ENCODE peak calls at places on chromosomes 2 and 18, in seven cellular contexts. One of them, this sample, is unnamed.
A peak's percentile ranks its signal among the peaks of the same experiment; 100 is the strongest.

GRCh38 chr18:78430171-78430857 is 549.3 kb upstream of the SALL3 start:
- DNase-seq in heart left ventricle: no peak
- DNase-seq in GM12864: no peak
- DNase-seq in CD14-positive monocyte: no peak
- DNase-seq in RWPE1: no peak
- DNase-seq in NB4: no peak
- DNase-seq in HFF-Myc: no peak
- DNase-seq in this sample: no peak

GRCh38 chr18:63336366-63337099 is 17.0 kb upstream of the BCL2 start:
- DNase-seq in heart left ventricle: no peak
- DNase-seq in GM12864: no peak
- DNase-seq in CD14-positive monocyte: no peak
- DNase-seq in RWPE1: peak; percentile 76
- DNase-seq in NB4: no peak
- DNase-seq in HFF-Myc: peak; percentile 77
- DNase-seq in this sample: no peak

GRCh38 chr2:27811768-27812167 is 40.2 kb downstream of the MRPL33 start:
- DNase-seq in heart left ventricle: no peak
- DNase-seq in GM12864: no peak
- DNase-seq in CD14-positive monocyte: no peak
- DNase-seq in RWPE1: no peak
- DNase-seq in NB4: no peak
- DNase-seq in HFF-Myc: no peak
- DNase-seq in this sample: no peak

GRCh38 chr2:98465456-98466201 is 21.0 kb downstream of the INPP4A start:
- DNase-seq in heart left ventricle: peak; percentile 81
- DNase-seq in GM12864: peak; percentile 90
- DNase-seq in CD14-positive monocyte: peak; percentile 46
- DNase-seq in RWPE1: no peak
- DNase-seq in NB4: peak; percentile 96
- DNase-seq in HFF-Myc: peak; percentile 55
- DNase-seq in this sample: no peak

GRCh38 chr2:145350011-145350410 is 830.1 kb upstream of the ZEB2 start:
- DNase-seq in heart left ventricle: no peak
- DNase-seq in GM12864: no peak
- DNase-seq in CD14-positive monocyte: no peak
- DNase-seq in RWPE1: peak; percentile 1
- DNase-seq in NB4: no peak
- DNase-seq in HFF-Myc: no peak
- DNase-seq in this sample: no peak

GRCh38 chr2:66201242-66201641 is 233.7 kb upstream of the MEIS1 start:
- DNase-seq in heart left ventricle: no peak
- DNase-seq in GM12864: no peak
- DNase-seq in CD14-positive monocyte: no peak
- DNase-seq in RWPE1: no peak
- DNase-seq in NB4: no peak
- DNase-seq in HFF-Myc: no peak
- DNase-seq in this sample: no peak

GRCh38 chr2:25310690-25310964 is 31.1 kb downstream of the DNMT3A start:
- DNase-seq in heart left ventricle: no peak
- DNase-seq in GM12864: no peak
- DNase-seq in CD14-positive monocyte: no peak
- DNase-seq in RWPE1: no peak
- DNase-seq in NB4: no peak
- DNase-seq in HFF-Myc: no peak
- DNase-seq in this sample: no peak

GRCh38 chr18:61887838-61888237 is 5.0 kb downstream of the RNF152 start:
- DNase-seq in heart left ventricle: no peak
- DNase-seq in GM12864: no peak
- DNase-seq in CD14-positive monocyte: no peak
- DNase-seq in RWPE1: no peak
- DNase-seq in NB4: no peak
- DNase-seq in HFF-Myc: no peak
- DNase-seq in this sample: no peak

GRCh38 chr2:56047136-56047535 is 123.6 kb upstream of the EFEMP1 start:
- DNase-seq in heart left ventricle: no peak
- DNase-seq in GM12864: no peak
- DNase-seq in CD14-positive monocyte: no peak
- DNase-seq in RWPE1: no peak
- DNase-seq in NB4: no peak
- DNase-seq in HFF-Myc: no peak
- DNase-seq in this sample: no peak

GRCh38 chr2:71898851-71899681 is 248.6 kb downstream of the CYP26B1 start:
- DNase-seq in heart left ventricle: no peak
- DNase-seq in GM12864: no peak
- DNase-seq in CD14-positive monocyte: no peak
- DNase-seq in RWPE1: no peak
- DNase-seq in NB4: no peak
- DNase-seq in HFF-Myc: no peak
- DNase-seq in this sample: no peak

GRCh38 chr2:28751956-28752607 is 452 bp downstream of the PPP1CB start:
- DNase-seq in heart left ventricle: peak; percentile 30
- DNase-seq in GM12864: no peak
- DNase-seq in CD14-positive monocyte: no peak
- DNase-seq in RWPE1: no peak
- DNase-seq in NB4: peak; percentile 44
- DNase-seq in HFF-Myc: no peak
- DNase-seq in this sample: no peak

GRCh38 chr2:39379643-39380524 is 57.2 kb downstream of the MAP4K3 start:
- DNase-seq in heart left ventricle: no peak
- DNase-seq in GM12864: peak; percentile 19
- DNase-seq in CD14-positive monocyte: no peak
- DNase-seq in RWPE1: peak; percentile 8
- DNase-seq in NB4: peak; percentile 61
- DNase-seq in HFF-Myc: peak; percentile 41
- DNase-seq in this sample: no peak

GRCh38 chr2:216517447-216517846 is 18.8 kb downstream of the RPL37A start:
- DNase-seq in heart left ventricle: no peak
- DNase-seq in GM12864: no peak
- DNase-seq in CD14-positive monocyte: no peak
- DNase-seq in RWPE1: no peak
- DNase-seq in NB4: no peak
- DNase-seq in HFF-Myc: no peak
- DNase-seq in this sample: no peak

GRCh38 chr2:169670215-169670651 is 24.0 kb downstream of the CFAP210 start:
- DNase-seq in heart left ventricle: no peak
- DNase-seq in GM12864: no peak
- DNase-seq in CD14-positive monocyte: no peak
- DNase-seq in RWPE1: peak; percentile 5
- DNase-seq in NB4: no peak
- DNase-seq in HFF-Myc: no peak
- DNase-seq in this sample: no peak

GRCh38 chr2:233964581-233964980 is 47.4 kb downstream of the TRPM8 start:
- DNase-seq in heart left ventricle: no peak
- DNase-seq in GM12864: no peak
- DNase-seq in CD14-positive monocyte: no peak
- DNase-seq in RWPE1: no peak
- DNase-seq in NB4: no peak
- DNase-seq in HFF-Myc: no peak
- DNase-seq in this sample: no peak

GRCh38 chr2:240105982-240106381 is 30.1 kb downstream of the COPS9 start:
- DNase-seq in heart left ventricle: no peak
- DNase-seq in GM12864: no peak
- DNase-seq in CD14-positive monocyte: no peak
- DNase-seq in RWPE1: no peak
- DNase-seq in NB4: no peak
- DNase-seq in HFF-Myc: no peak
- DNase-seq in this sample: peak; percentile 58

GRCh38 chr2:55581435-55581834 is 36.0 kb downstream of the PPP4R3B start:
- DNase-seq in heart left ventricle: no peak
- DNase-seq in GM12864: no peak
- DNase-seq in CD14-positive monocyte: no peak
- DNase-seq in RWPE1: no peak
- DNase-seq in NB4: peak; percentile 38
- DNase-seq in HFF-Myc: no peak
- DNase-seq in this sample: no peak

GRCh38 chr18:23453657-23454011 is 547 bp downstream of the RIOK3 start:
- DNase-seq in heart left ventricle: no peak
- DNase-seq in GM12864: no peak
- DNase-seq in CD14-positive monocyte: no peak
- DNase-seq in RWPE1: peak; percentile 78
- DNase-seq in NB4: peak; percentile 46
- DNase-seq in HFF-Myc: no peak
- DNase-seq in this sample: no peak

GRCh38 chr18:74222710-74223497 is 68.9 kb downstream of the CYB5A start:
- DNase-seq in heart left ventricle: no peak
- DNase-seq in GM12864: no peak
- DNase-seq in CD14-positive monocyte: no peak
- DNase-seq in RWPE1: no peak
- DNase-seq in NB4: no peak
- DNase-seq in HFF-Myc: no peak
- DNase-seq in this sample: no peak

GRCh38 chr18:2981212-2981728 is 31.7 kb downstream of the LPIN2 start:
- DNase-seq in heart left ventricle: no peak
- DNase-seq in GM12864: no peak
- DNase-seq in CD14-positive monocyte: no peak
- DNase-seq in RWPE1: peak; percentile 45
- DNase-seq in NB4: no peak
- DNase-seq in HFF-Myc: peak; percentile 92
- DNase-seq in this sample: no peak

GRCh38 chr2:237256845-237257244 is 157.1 kb downstream of the COL6A3 start:
- DNase-seq in heart left ventricle: peak; percentile 62
- DNase-seq in GM12864: no peak
- DNase-seq in CD14-positive monocyte: no peak
- DNase-seq in RWPE1: no peak
- DNase-seq in NB4: no peak
- DNase-seq in HFF-Myc: no peak
- DNase-seq in this sample: no peak

GRCh38 chr2:120552800-120553471 is 182.7 kb upstream of the GLI2 start:
- DNase-seq in heart left ventricle: peak; percentile 95
- DNase-seq in GM12864: no peak
- DNase-seq in CD14-positive monocyte: no peak
- DNase-seq in RWPE1: peak; percentile 86
- DNase-seq in NB4: peak; percentile 53
- DNase-seq in HFF-Myc: no peak
- DNase-seq in this sample: peak; percentile 77

GRCh38 chr18:13638684-13639083 is 87.7 kb downstream of the FAM210A start:
- DNase-seq in heart left ventricle: no peak
- DNase-seq in GM12864: no peak
- DNase-seq in CD14-positive monocyte: no peak
- DNase-seq in RWPE1: no peak
- DNase-seq in NB4: no peak
- DNase-seq in HFF-Myc: no peak
- DNase-seq in this sample: no peak

GRCh38 chr2:233598952-233599351 is 18.5 kb upstream of the UGT1A8 start:
- DNase-seq in heart left ventricle: no peak
- DNase-seq in GM12864: no peak
- DNase-seq in CD14-positive monocyte: no peak
- DNase-seq in RWPE1: no peak
- DNase-seq in NB4: no peak
- DNase-seq in HFF-Myc: no peak
- DNase-seq in this sample: no peak

GRCh38 chr2:236178921-236179652 is 10.9 kb upstream of the GBX2 start:
- DNase-seq in heart left ventricle: no peak
- DNase-seq in GM12864: no peak
- DNase-seq in CD14-positive monocyte: no peak
- DNase-seq in RWPE1: no peak
- DNase-seq in NB4: no peak
- DNase-seq in HFF-Myc: no peak
- DNase-seq in this sample: no peak

GRCh38 chr2:31318360-31319336 is 84.7 kb downstream of the EHD3 start:
- DNase-seq in heart left ventricle: peak; percentile 48
- DNase-seq in GM12864: no peak
- DNase-seq in CD14-positive monocyte: peak; percentile 55
- DNase-seq in RWPE1: no peak
- DNase-seq in NB4: peak; percentile 98
- DNase-seq in HFF-Myc: no peak
- DNase-seq in this sample: no peak

GRCh38 chr2:126700073-126700581 is 44.2 kb downstream of the GYPC start:
- DNase-seq in heart left ventricle: no peak
- DNase-seq in GM12864: no peak
- DNase-seq in CD14-positive monocyte: no peak
- DNase-seq in RWPE1: no peak
- DNase-seq in NB4: no peak
- DNase-seq in HFF-Myc: no peak
- DNase-seq in this sample: no peak

GRCh38 chr18:11859903-11860407 is 8.7 kb downstream of the CHMP1B start:
- DNase-seq in heart left ventricle: no peak
- DNase-seq in GM12864: no peak
- DNase-seq in CD14-positive monocyte: no peak
- DNase-seq in RWPE1: peak; percentile 92
- DNase-seq in NB4: peak; percentile 75
- DNase-seq in HFF-Myc: no peak
- DNase-seq in this sample: no peak
- TF ChIP-seq CTCF in heart left ventricle: no peak
- TF ChIP-seq CTCF in GM12864: no peak
- TF ChIP-seq CTCF in CD14-positive monocyte: no peak
- TF ChIP-seq CTCF in RWPE1: peak; percentile 26
- TF ChIP-seq CTCF in NB4: no peak
- TF ChIP-seq CTCF in HFF-Myc: peak; percentile 12
- TF ChIP-seq CTCF in this sample: peak; percentile 46

GRCh38 chr2:38163006-38163405 is 87.1 kb upstream of the CYP1B1 start:
- DNase-seq in heart left ventricle: no peak
- DNase-seq in GM12864: no peak
- DNase-seq in CD14-positive monocyte: no peak
- DNase-seq in RWPE1: no peak
- DNase-seq in NB4: no peak
- DNase-seq in HFF-Myc: no peak
- DNase-seq in this sample: no peak
- TF ChIP-seq CTCF in heart left ventricle: no peak
- TF ChIP-seq CTCF in GM12864: peak; percentile 12
- TF ChIP-seq CTCF in CD14-positive monocyte: no peak
- TF ChIP-seq CTCF in RWPE1: no peak
- TF ChIP-seq CTCF in NB4: no peak
- TF ChIP-seq CTCF in HFF-Myc: no peak
- TF ChIP-seq CTCF in this sample: no peak

DNA sequence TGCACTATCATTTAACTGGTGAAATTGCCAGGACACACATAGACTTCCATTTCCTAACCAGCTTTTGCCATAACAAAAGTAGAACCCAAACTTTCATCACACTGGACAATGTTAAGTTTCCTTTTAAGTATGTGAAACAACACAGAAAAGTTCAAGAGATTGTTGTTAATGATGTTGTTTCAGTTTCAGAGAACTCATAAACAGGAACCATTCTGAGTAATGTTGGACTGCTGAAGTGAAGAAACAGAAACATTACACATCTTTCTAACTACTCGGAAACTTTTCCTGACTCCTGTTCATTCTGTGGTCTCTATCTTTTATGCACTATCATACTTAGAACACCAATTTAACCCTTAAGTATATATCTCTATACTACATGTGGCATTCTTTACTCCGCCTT is 179.2 kb downstream of the RIT2 start:
- DNase-seq in heart left ventricle: no peak
- DNase-seq in GM12864: no peak
- DNase-seq in CD14-positive monocyte: no peak
- DNase-seq in RWPE1: no peak
- DNase-seq in NB4: no peak
- DNase-seq in HFF-Myc: no peak
- DNase-seq in this sample: no peak
- TF ChIP-seq CTCF in heart left ventricle: no peak
- TF ChIP-seq CTCF in GM12864: no peak
- TF ChIP-seq CTCF in CD14-positive monocyte: no peak
- TF ChIP-seq CTCF in RWPE1: no peak
- TF ChIP-seq CTCF in NB4: no peak
- TF ChIP-seq CTCF in HFF-Myc: no peak
- TF ChIP-seq CTCF in this sample: no peak

DNA sequence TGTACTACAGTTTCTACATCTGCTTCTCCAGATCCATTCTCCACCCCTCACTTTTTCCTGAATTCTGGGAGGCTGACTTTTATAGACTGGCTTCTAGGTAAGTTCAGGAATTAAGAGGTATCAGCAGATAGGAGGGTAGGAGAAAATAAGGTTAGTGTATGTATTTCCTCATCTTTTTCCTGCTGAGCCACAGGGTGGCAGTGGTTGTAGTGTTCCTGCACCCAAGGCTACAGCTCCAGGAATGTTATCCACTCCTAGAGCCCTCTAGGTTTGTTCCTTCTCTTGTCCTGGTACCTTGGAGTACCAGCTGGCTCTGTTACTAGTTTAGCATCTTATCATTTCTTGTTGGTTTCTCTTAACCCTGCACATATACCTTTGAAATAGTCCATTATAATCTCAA is 40.7 kb upstream of the C2orf66 start:
- DNase-seq in heart left ventricle: no peak
- DNase-seq in GM12864: no peak
- DNase-seq in CD14-positive monocyte: no peak
- DNase-seq in RWPE1: peak; percentile 4
- DNase-seq in NB4: peak; percentile 12
- DNase-seq in HFF-Myc: no peak
- DNase-seq in this sample: no peak
- TF ChIP-seq CTCF in heart left ventricle: peak; percentile 33
- TF ChIP-seq CTCF in GM12864: peak; percentile 19
- TF ChIP-seq CTCF in CD14-positive monocyte: no peak
- TF ChIP-seq CTCF in RWPE1: no peak
- TF ChIP-seq CTCF in NB4: no peak
- TF ChIP-seq CTCF in HFF-Myc: peak; percentile 24
- TF ChIP-seq CTCF in this sample: peak; percentile 68